ENCODE peak calls at places on chromosomes 2 and 18, in four cellular contexts. U is GM12891, N is K562, L is GM12878. I is an unnamed sample.
A peak's percentile ranks its signal among the peaks of the same experiment; 100 is the strongest.

GRCh38 chr2:126698376-126698775 is 42.4 kb downstream of the GYPC start:
- DNase-seq in U (no peak), N (no peak), L (no peak), I (no peak)

GRCh38 chr2:216538538-216538937 is 39.9 kb downstream of the RPL37A start:
- DNase-seq in N (no peak), U (no peak), L (no peak), I (no peak)

GRCh38 chr2:162885281-162886070 is 46.9 kb upstream of the KCNH7 start:
- DNase-seq in N (no peak), U (no peak), L (no peak), I (no peak)

GRCh38 chr18:56391933-56392590 is 246.3 kb downstream of the TXNL1 start:
- DNase-seq in L (no peak), N (no peak), U (no peak), I (no peak)

GRCh38 chr2:212592695-212593094 is 54.1 kb upstream of the ERBB4 start:
- DNase-seq in L (no peak), U (no peak), N (no peak), I (no peak)

GRCh38 chr2:199607914-199608313 is 150.2 kb upstream of the SATB2 start:
- DNase-seq in L (no peak), U (no peak), N (no peak), I (no peak)

GRCh38 chr2:156769802-156770201 is 333.6 kb downstream of the GPD2 start:
- DNase-seq in L (no peak), U (no peak), N (no peak), I (no peak)

GRCh38 chr18:35247412-35248249 is 6.8 kb downstream of the ZNF397 start:
- DNase-seq in L (no peak), U (no peak), N (no peak), I (peak; percentile 39)

GRCh38 chr2:218605438-218605837 is 2.3 kb upstream of the PLCD4 start:
- DNase-seq in N (no peak), U (no peak), L (no peak), I (no peak)

DNA sequence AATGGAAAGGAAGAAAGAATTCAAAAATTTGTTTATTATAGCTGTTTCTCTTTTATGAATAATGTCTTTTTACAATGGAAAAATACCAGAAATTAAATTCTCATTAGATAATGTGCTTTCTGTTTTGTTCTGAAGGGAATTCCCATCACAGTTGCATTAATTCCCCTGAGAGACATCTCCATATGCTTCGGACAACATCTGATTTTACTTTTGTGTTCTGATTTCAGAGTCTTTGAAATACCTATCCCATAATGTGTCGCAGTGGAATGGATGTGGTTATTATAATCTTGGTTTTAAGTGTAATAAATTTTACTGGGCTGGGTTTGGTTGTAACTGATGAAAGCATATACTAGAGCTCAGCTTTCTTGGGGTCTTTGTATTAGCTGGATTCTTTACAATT is 12.5 kb downstream of the SPTBN1 start:
- DNase-seq in U (no peak), N (no peak), L (no peak), I (no peak)
- TF ChIP-seq SPI1 in U (no peak), N (no peak), L (no peak), I (no peak)

GRCh38 chr2:179850188-179850587 is 11.2 kb downstream of the ZNF385B start:
- DNase-seq in U (no peak), N (no peak), L (no peak), I (no peak)
- TF ChIP-seq SPI1 in U (no peak), N (no peak), L (no peak), I (no peak)

DNA sequence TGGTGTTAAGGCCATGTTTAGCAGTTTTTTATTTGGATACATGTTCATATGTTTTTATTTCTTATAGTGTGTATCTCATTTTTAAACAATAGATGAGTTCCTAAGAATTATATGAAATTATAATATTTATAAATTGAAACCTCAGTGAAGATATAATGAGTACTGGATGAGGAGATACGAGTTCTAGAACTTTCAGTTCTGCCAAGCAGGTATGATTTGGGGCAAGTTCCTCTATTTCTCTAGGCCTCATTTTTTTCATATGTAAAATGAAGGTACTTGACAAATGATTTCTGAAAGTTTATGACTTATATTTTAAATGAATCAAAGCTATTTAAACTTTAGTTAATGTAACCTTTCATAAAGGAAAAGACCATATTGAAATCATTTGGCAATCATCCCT is 8.2 kb upstream of the PGAP1 start:
- DNase-seq in U (no peak), L (no peak), N (no peak), I (no peak)
- TF ChIP-seq SPI1 in U (peak; percentile 17), L (no peak), N (no peak), I (no peak)

GRCh38 chr2:240885980-240886565 is 9.9 kb downstream of the MAB21L4 start:
- DNase-seq in L (no peak), N (no peak), U (no peak), I (no peak)
- TF ChIP-seq SPI1 in L (no peak), N (peak; percentile 8), U (peak; percentile 49), I (peak; percentile 84)

I was measured in HL-60.